ENCODE peak calls at places on chromosomes 2 and 18, in ten cellular contexts. T is cardiac septum, Q is NCI-H1930, M is fibroblast of the aortic adventitia, I is activated T-cell treated with anti-CD3 and anti-CD28 coated beads for 1 hour, L is HCT116, U is DMS 273 treated with DMSO at 0.1 percent for 48 hours, O is NCI-H1092, E is T-helper 2 cell, X is A549. C is an unnamed sample.

GRCh38 chr2:15889800-15890498 is 50.4 kb upstream of the MYCN start:
- DNase-seq in T (no peak), Q (no peak), M (no peak), I (no peak), L (no peak), U (peak), O (no peak), E (no peak), X (no peak), C (no peak)

GRCh38 chr2:121999273-121999672 is 243.8 kb downstream of the TSN start:
- DNase-seq in T (no peak), Q (no peak), M (peak), I (no peak), L (no peak), U (peak), O (no peak), E (no peak), X (no peak), C (no peak)

GRCh38 chr2:73998451-73998850 is 13.7 kb downstream of the TET3 start:
- DNase-seq in T (no peak), Q (no peak), M (no peak), I (no peak), L (no peak), U (no peak), O (no peak), E (peak), X (no peak), C (no peak)

GRCh38 chr2:226703501-226703900 is 96.1 kb downstream of the IRS1 start:
- DNase-seq in T (no peak), Q (no peak), M (no peak), I (no peak), L (no peak), U (peak), O (no peak), E (no peak), X (no peak), C (no peak)

GRCh38 chr2:166610180-166610919 is 116.3 kb upstream of the SCN7A start:
- DNase-seq in T (no peak), Q (no peak), M (no peak), I (no peak), L (no peak), U (no peak), O (no peak), E (no peak), X (no peak), C (peak)

GRCh38 chr2:219595250-219595649 is 2.4 kb upstream of the STK11IP start:
- DNase-seq in T (no peak), Q (no peak), M (no peak), I (no peak), L (no peak), U (no peak), O (no peak), E (no peak), X (no peak), C (no peak)

GRCh38 chr2:22807876-22808275 is 577.1 kb upstream of the KLHL29 start:
- DNase-seq in T (no peak), Q (no peak), M (no peak), I (no peak), L (no peak), U (no peak), O (no peak), E (no peak), X (no peak), C (no peak)

GRCh38 chr18:11500153-11501122 is 109.0 kb upstream of the SLC35G4 start:
- DNase-seq in T (no peak), Q (no peak), M (peak), I (no peak), L (peak), U (no peak), O (no peak), E (no peak), X (peak), C (no peak)

GRCh38 chr2:190948671-190949070 is 65.3 kb downstream of the STAT1 start:
- DNase-seq in T (no peak), Q (no peak), M (peak), I (no peak), L (peak), U (no peak), O (no peak), E (no peak), X (no peak), C (no peak)

GRCh38 chr2:165572155-165572554 is 102.7 kb downstream of the CSRNP3 start:
- DNase-seq in T (no peak), Q (no peak), M (no peak), I (no peak), L (no peak), U (peak), O (peak), E (no peak), X (no peak), C (no peak)

GRCh38 chr2:55011741-55012574 is 38.3 kb downstream of the RTN4 start:
- DNase-seq in T (no peak), Q (no peak), M (peak), I (no peak), L (no peak), U (peak), O (no peak), E (no peak), X (no peak), C (no peak)

GRCh38 chr2:164810843-164811242 is 30.8 kb downstream of the COBLL1 start:
- DNase-seq in T (no peak), Q (no peak), M (peak), I (no peak), L (no peak), U (no peak), O (no peak), E (no peak), X (no peak), C (no peak)

GRCh38 chr18:37383036-37383788 is 182.4 kb downstream of the CELF4 start:
- DNase-seq in T (no peak), Q (no peak), M (peak), I (no peak), L (peak), U (no peak), O (no peak), E (no peak), X (no peak), C (no peak)

GRCh38 chr2:137969418-137969765 is 5.1 kb downstream of the HNMT start:
- DNase-seq in T (no peak), Q (no peak), M (peak), I (no peak), L (no peak), U (no peak), O (peak), E (no peak), X (no peak), C (no peak)

GRCh38 chr2:45117383-45117782 is 108.1 kb upstream of the SIX2 start:
- DNase-seq in T (no peak), Q (no peak), M (no peak), I (no peak), L (no peak), U (no peak), O (no peak), E (no peak), X (no peak), C (no peak)

GRCh38 chr2:160039166-160039903 is 23.1 kb downstream of the PLA2R1 start:
- DNase-seq in T (no peak), Q (no peak), M (peak), I (no peak), L (no peak), U (no peak), O (peak), E (no peak), X (no peak), C (no peak)

C was measured in spleen.